ENCODE peak calls at places on chromosome 19, in eight cellular contexts. B, P, Q, W, Y, X, S and F are unnamed samples.

GRCh38 chr19:33580645-33581037 is 41.1 kb upstream of the CHST8 start:
- DNase-seq in X (no peak), P (no peak), B (no peak), Q (peak), Y (no peak), S (no peak), W (no peak), F (no peak)

GRCh38 chr19:14516048-14516534 is 2.1 kb downstream of the DNAJB1 start:
- DNase-seq in B (no peak), X (no peak), S (no peak), Y (no peak), W (no peak), Q (no peak), P (peak), F (no peak)

GRCh38 chr19:51702103-51702753 is 9.1 kb downstream of the SPACA6 start:
- DNase-seq in S (peak), Y (no peak), W (no peak), P (peak), Q (peak), B (no peak), X (no peak), F (peak)

GRCh38 chr19:17183858-17184271 is 31.3 kb upstream of the USE1 start:
- DNase-seq in B (no peak), Y (no peak), S (no peak), X (no peak), W (no peak), P (no peak), Q (peak), F (no peak)

GRCh38 chr19:55173717-55174409 is 6.2 kb downstream of the SYT5 start:
- DNase-seq in B (no peak), Q (peak), Y (no peak), S (peak), X (no peak), P (peak), W (peak), F (no peak)

GRCh38 chr19:36771275-36772231 is 1.1 kb downstream of the ZNF850 start:
- DNase-seq in Q (no peak), P (peak), B (no peak), Y (no peak), X (peak), S (peak), W (peak), F (peak)

GRCh38 chr19:5434351-5434917 is 20.8 kb upstream of the ZNRF4 start:
- DNase-seq in W (no peak), S (no peak), Y (no peak), P (no peak), B (no peak), X (no peak), Q (no peak), F (no peak)

GRCh38 chr19:50933640-50934039 is 19.2 kb downstream of the KLK5 start:
- DNase-seq in Y (no peak), X (no peak), P (no peak), Q (no peak), W (no peak), B (no peak), S (no peak), F (no peak)

GRCh38 chr19:18479964-18480723 is 41.7 kb downstream of the ELL start:
- DNase-seq in P (no peak), Y (no peak), B (no peak), S (peak), Q (no peak), X (no peak), W (peak), F (no peak)

GRCh38 chr19:44260343-44260681 is 626 bp downstream of the ZNF233 start:
- DNase-seq in B (no peak), S (no peak), Q (no peak), Y (no peak), W (no peak), P (no peak), X (no peak), F (no peak)

GRCh38 chr19:6060600-6061391 is 49.5 kb downstream of the RFX2 start:
- DNase-seq in B (peak), Y (no peak), X (no peak), W (no peak), S (no peak), Q (no peak), P (peak), F (no peak)

GRCh38 chr19:52993342-52994178 is 20.2 kb upstream of the ERVV-1 start:
- DNase-seq in S (peak), W (peak), B (peak), Q (peak), Y (no peak), P (peak), X (peak), F (peak)

GRCh38 chr19:39969266-39969665 is 1.7 kb upstream of the PSMC4 start:
- DNase-seq in S (no peak), X (no peak), W (no peak), B (no peak), Q (no peak), P (no peak), Y (no peak), F (no peak)

GRCh38 chr19:56155124-56155687 is 14.1 kb downstream of the ZNF444 start:
- DNase-seq in S (no peak), X (no peak), B (no peak), W (no peak), P (no peak), Y (no peak), Q (no peak), F (no peak)

GRCh38 chr19:12937243-12938053 is 961 bp upstream of the CALR start:
- DNase-seq in Y (no peak), W (peak), P (peak), X (no peak), B (no peak), Q (peak), S (no peak), F (no peak)

GRCh38 chr19:10936661-10937084 is 8.1 kb downstream of the TIMM29 start:
- DNase-seq in Y (no peak), W (peak), B (no peak), X (peak), S (no peak), Q (peak), P (no peak), F (peak)

GRCh38 chr19:19463348-19464117 is 51.8 kb downstream of the TSSK6 start:
- DNase-seq in B (no peak), Y (no peak), Q (no peak), W (no peak), P (no peak), S (peak), X (no peak), F (no peak)

GRCh38 chr19:13350761-13351160 is 155.5 kb downstream of the CACNA1A start:
- DNase-seq in P (no peak), S (no peak), Q (no peak), Y (no peak), X (no peak), W (no peak), B (no peak), F (no peak)

GRCh38 chr19:20928371-20928770 is 5.3 kb downstream of the ZNF85 start:
- DNase-seq in Q (no peak), S (no peak), B (no peak), P (no peak), W (no peak), Y (no peak), X (peak), F (no peak)

GRCh38 chr19:32928806-32929205 is 43.0 kb downstream of the CEP89 start:
- DNase-seq in X (no peak), S (no peak), Q (no peak), W (peak), P (no peak), B (no peak), Y (no peak), F (no peak)

GRCh38 chr19:56838930-56839664 is 1.4 kb downstream of the PEG3 start:
- DNase-seq in Q (peak), W (no peak), S (peak), X (no peak), Y (peak), P (peak), B (peak), F (peak)

GRCh38 chr19:20313894-20314293 is 146.9 kb downstream of the ZNF486 start:
- DNase-seq in B (no peak), S (no peak), P (no peak), X (no peak), Y (no peak), Q (no peak), W (no peak), F (no peak)

GRCh38 chr19:11798391-11799296 is at the start of gene ZNF491:
- DNase-seq in P (peak), W (peak), Y (peak), Q (peak), X (peak), S (peak), B (peak), F (peak)

GRCh38 chr19:8071912-8072311 is 19.4 kb downstream of the CCL25 start:
- DNase-seq in X (no peak), Q (no peak), S (no peak), W (no peak), B (no peak), P (no peak), Y (no peak), F (no peak)

GRCh38 chr19:6132482-6132881 is 3.0 kb upstream of the ACSBG2 start:
- DNase-seq in P (no peak), B (no peak), Y (no peak), X (no peak), S (no peak), Q (no peak), W (no peak), F (no peak)

GRCh38 chr19:15448778-15449619 is 757 bp downstream of the WIZ start:
- DNase-seq in W (no peak), Y (no peak), X (no peak), S (no peak), B (no peak), Q (no peak), P (no peak), F (no peak)

GRCh38 chr19:43811833-43812232 is 9.6 kb upstream of the LYPD5 start:
- DNase-seq in W (no peak), Q (no peak), P (no peak), B (no peak), Y (no peak), X (no peak), S (no peak), F (no peak)

GRCh38 chr19:13163609-13164364 is 13.6 kb downstream of the IER2 start:
- DNase-seq in P (peak), Y (no peak), B (no peak), Q (peak), W (peak), S (peak), X (peak), F (peak)

GRCh38 chr19:55160128-55160985 is 2.8 kb upstream of the TNNI3 start:
- DNase-seq in B (peak), W (peak), P (peak), S (peak), Y (no peak), X (no peak), Q (peak), F (peak)

GRCh38 chr19:6261883-6262282 is 17.9 kb downstream of the MLLT1 start:
- DNase-seq in X (no peak), W (no peak), S (no peak), Q (no peak), B (no peak), Y (no peak), P (no peak), F (no peak)

GRCh38 chr19:3618144-3618810 is 8.3 kb downstream of the CACTIN start:
- DNase-seq in S (peak), P (peak), B (no peak), Y (no peak), Q (peak), W (no peak), X (peak), F (peak)

GRCh38 chr19:7883796-7884570 is 4.3 kb upstream of the LRRC8E start:
- DNase-seq in Y (no peak), S (no peak), X (no peak), Q (no peak), B (no peak), W (no peak), P (no peak), F (no peak)

GRCh38 chr19:1568320-1569019 is at the start of gene MEX3D:
- DNase-seq in S (peak), B (peak), P (peak), W (peak), Y (no peak), Q (peak), X (no peak), F (peak)

GRCh38 chr19:43305642-43306041 is 36.3 kb upstream of the PSG9 start:
- DNase-seq in Q (no peak), Y (no peak), X (no peak), W (no peak), S (no peak), P (no peak), B (no peak), F (no peak)